ENCODE peak calls at places on chromosome 19, in nine cellular contexts. One of them, this sample, is unnamed.

GRCh38 chr19:46861691-46862503 is 1.1 kb downstream of the ARHGAP35 start:
- DNase-seq in D341Med: peak
- DNase-seq in neural crest cell: no peak
- DNase-seq in stimulated activated CD4-positive, alpha-beta T cell treated with anti-CD3 and anti-CD28 coated beads, Interleukin-2, amount 100 ng/mL, for 48 hours: no peak
- DNase-seq in MM.1S: no peak
- DNase-seq in GM23338: peak
- DNase-seq in AG10803: no peak
- DNase-seq in fibroblast of mammary gland: peak
- DNase-seq in HFFc6: no peak
- DNase-seq in this sample: no peak

GRCh38 chr19:53873451-53874383 is 6.0 kb downstream of the MYADM start:
- DNase-seq in D341Med: no peak
- DNase-seq in neural crest cell: no peak
- DNase-seq in stimulated activated CD4-positive, alpha-beta T cell treated with anti-CD3 and anti-CD28 coated beads, Interleukin-2, amount 100 ng/mL, for 48 hours: no peak
- DNase-seq in MM.1S: no peak
- DNase-seq in GM23338: no peak
- DNase-seq in AG10803: no peak
- DNase-seq in fibroblast of mammary gland: no peak
- DNase-seq in HFFc6: no peak
- DNase-seq in this sample: no peak

GRCh38 chr19:54534156-54534555 is 31.5 kb downstream of the LAIR2 start:
- DNase-seq in D341Med: no peak
- DNase-seq in neural crest cell: no peak
- DNase-seq in stimulated activated CD4-positive, alpha-beta T cell treated with anti-CD3 and anti-CD28 coated beads, Interleukin-2, amount 100 ng/mL, for 48 hours: no peak
- DNase-seq in MM.1S: no peak
- DNase-seq in GM23338: no peak
- DNase-seq in AG10803: no peak
- DNase-seq in fibroblast of mammary gland: no peak
- DNase-seq in HFFc6: no peak
- DNase-seq in this sample: no peak

GRCh38 chr19:13606156-13606555 is 99.9 kb upstream of the CACNA1A start:
- DNase-seq in D341Med: no peak
- DNase-seq in neural crest cell: no peak
- DNase-seq in stimulated activated CD4-positive, alpha-beta T cell treated with anti-CD3 and anti-CD28 coated beads, Interleukin-2, amount 100 ng/mL, for 48 hours: no peak
- DNase-seq in MM.1S: no peak
- DNase-seq in GM23338: no peak
- DNase-seq in AG10803: no peak
- DNase-seq in fibroblast of mammary gland: no peak
- DNase-seq in HFFc6: no peak
- DNase-seq in this sample: no peak

GRCh38 chr19:1026189-1027019 is at the start of gene CNN2:
- DNase-seq in D341Med: peak
- DNase-seq in neural crest cell: peak
- DNase-seq in stimulated activated CD4-positive, alpha-beta T cell treated with anti-CD3 and anti-CD28 coated beads, Interleukin-2, amount 100 ng/mL, for 48 hours: peak
- DNase-seq in MM.1S: peak
- DNase-seq in GM23338: peak
- DNase-seq in AG10803: peak
- DNase-seq in fibroblast of mammary gland: peak
- DNase-seq in HFFc6: peak
- DNase-seq in this sample: peak

GRCh38 chr19:47369923-47370625 is 21.0 kb downstream of the DHX34 start:
- DNase-seq in D341Med: no peak
- DNase-seq in neural crest cell: no peak
- DNase-seq in stimulated activated CD4-positive, alpha-beta T cell treated with anti-CD3 and anti-CD28 coated beads, Interleukin-2, amount 100 ng/mL, for 48 hours: no peak
- DNase-seq in MM.1S: no peak
- DNase-seq in GM23338: no peak
- DNase-seq in AG10803: peak
- DNase-seq in fibroblast of mammary gland: peak
- DNase-seq in HFFc6: peak
- DNase-seq in this sample: peak

GRCh38 chr19:35223856-35224505 is 4.6 kb downstream of the FAM187B start:
- DNase-seq in D341Med: no peak
- DNase-seq in neural crest cell: no peak
- DNase-seq in stimulated activated CD4-positive, alpha-beta T cell treated with anti-CD3 and anti-CD28 coated beads, Interleukin-2, amount 100 ng/mL, for 48 hours: no peak
- DNase-seq in MM.1S: no peak
- DNase-seq in GM23338: no peak
- DNase-seq in AG10803: peak
- DNase-seq in fibroblast of mammary gland: peak
- DNase-seq in HFFc6: peak
- DNase-seq in this sample: no peak

GRCh38 chr19:3338541-3339181 is 27.7 kb upstream of the NFIC start:
- DNase-seq in D341Med: peak
- DNase-seq in neural crest cell: no peak
- DNase-seq in stimulated activated CD4-positive, alpha-beta T cell treated with anti-CD3 and anti-CD28 coated beads, Interleukin-2, amount 100 ng/mL, for 48 hours: peak
- DNase-seq in MM.1S: no peak
- DNase-seq in GM23338: no peak
- DNase-seq in AG10803: no peak
- DNase-seq in fibroblast of mammary gland: no peak
- DNase-seq in HFFc6: no peak
- DNase-seq in this sample: peak

GRCh38 chr19:33290956-33291622 is 11.2 kb downstream of the CEBPA start:
- DNase-seq in D341Med: no peak
- DNase-seq in neural crest cell: no peak
- DNase-seq in stimulated activated CD4-positive, alpha-beta T cell treated with anti-CD3 and anti-CD28 coated beads, Interleukin-2, amount 100 ng/mL, for 48 hours: no peak
- DNase-seq in MM.1S: no peak
- DNase-seq in GM23338: no peak
- DNase-seq in AG10803: no peak
- DNase-seq in fibroblast of mammary gland: peak
- DNase-seq in HFFc6: no peak
- DNase-seq in this sample: peak

GRCh38 chr19:14114854-14115253 is 2.7 kb downstream of the PRKACA start:
- DNase-seq in D341Med: peak
- DNase-seq in neural crest cell: peak
- DNase-seq in stimulated activated CD4-positive, alpha-beta T cell treated with anti-CD3 and anti-CD28 coated beads, Interleukin-2, amount 100 ng/mL, for 48 hours: peak
- DNase-seq in MM.1S: peak
- DNase-seq in GM23338: peak
- DNase-seq in AG10803: no peak
- DNase-seq in fibroblast of mammary gland: peak
- DNase-seq in HFFc6: no peak
- DNase-seq in this sample: peak

This sample was measured in A172.